ENCODE peak calls at places on chromosomes 12 and 14, in ten cellular contexts. J is breast epithelium; K is left colon; Z is fibroblast of pulmonary artery; F is stimulated activated naive B cell treated with anti-CD40 and anti-IgM and Interleukin-4, amounts not matched to agents 10 μg/mL and 1 μg/mL and 100 μg/mL, for 72 hours; R is NCI-H1105; C is SJSA1; P is osteocyte; W is brain microvascular endothelial cell; M is effector memory CD4-positive, alpha-beta T cell. I is an unnamed sample.

GRCh38 chr12:94536040-94536965 is 76.6 kb upstream of the CEP83 start:
- DNase-seq in J (no peak), K (no peak), Z (no peak), F (no peak), R (no peak), C (no peak), P (peak), W (no peak), M (no peak), I (no peak)

GRCh38 chr14:85421166-85421877 is 108.6 kb upstream of the FLRT2 start:
- DNase-seq in J (no peak), K (no peak), Z (peak), F (no peak), R (no peak), C (peak), P (no peak), W (peak), M (no peak), I (no peak)

GRCh38 chr12:24380122-24380521 is 430.7 kb upstream of the SOX5 start:
- DNase-seq in J (no peak), K (no peak), Z (no peak), F (no peak), R (no peak), C (no peak), P (no peak), W (no peak), M (no peak), I (no peak)

GRCh38 chr12:89831696-89832095 is 123.1 kb upstream of the ATP2B1 start:
- DNase-seq in J (no peak), K (no peak), Z (no peak), F (no peak), R (no peak), C (no peak), P (no peak), W (no peak), M (no peak), I (no peak)

GRCh38 chr12:10031771-10032175 is 1.3 kb downstream of the CLEC9A start:
- DNase-seq in J (no peak), K (no peak), Z (peak), F (no peak), R (no peak), C (peak), P (no peak), W (peak), M (no peak), I (no peak)

GRCh38 chr12:9647825-9648700 is 21.4 kb upstream of the CLEC2D start:
- DNase-seq in J (peak), K (peak), Z (peak), F (peak), R (peak), C (peak), P (peak), W (peak), M (peak), I (peak)

GRCh38 chr14:61227893-61228591 is 53.1 kb downstream of the TMEM30B start:
- DNase-seq in J (no peak), K (no peak), Z (no peak), F (no peak), R (no peak), C (no peak), P (no peak), W (no peak), M (no peak), I (no peak)

GRCh38 chr12:67069451-67070306 is 199.5 kb upstream of the CAND1 start:
- DNase-seq in J (no peak), K (peak), Z (no peak), F (no peak), R (peak), C (peak), P (no peak), W (no peak), M (no peak), I (peak)

GRCh38 chr12:46065412-46066166 is 75.2 kb upstream of the SCAF11 start:
- DNase-seq in J (no peak), K (no peak), Z (no peak), F (no peak), R (no peak), C (no peak), P (no peak), W (no peak), M (no peak), I (no peak)

GRCh38 chr12:27619308-27619707 is 76.9 kb upstream of the REP15 start:
- DNase-seq in J (no peak), K (no peak), Z (peak), F (no peak), R (no peak), C (peak), P (no peak), W (peak), M (no peak), I (no peak)

GRCh38 chr12:110314308-110314707 is 33.3 kb downstream of the ATP2A2 start:
- DNase-seq in J (no peak), K (no peak), Z (peak), F (no peak), R (no peak), C (no peak), P (no peak), W (no peak), M (no peak), I (no peak)

GRCh38 chr12:82415402-82415801 is 57.1 kb downstream of the METTL25 start:
- DNase-seq in J (no peak), K (no peak), Z (peak), F (no peak), R (no peak), C (no peak), P (no peak), W (peak), M (no peak), I (no peak)

GRCh38 chr12:121468451-121468850 is 68.5 kb downstream of the RNF34 start:
- DNase-seq in J (no peak), K (no peak), Z (no peak), F (no peak), R (no peak), C (no peak), P (no peak), W (no peak), M (no peak), I (no peak)

GRCh38 chr12:53805067-53805466 is 53.3 kb upstream of the CISTR start:
- DNase-seq in J (no peak), K (no peak), Z (peak), F (no peak), R (no peak), C (no peak), P (no peak), W (no peak), M (no peak), I (no peak)

GRCh38 chr12:113772505-113773030 is 193.6 kb downstream of the RBM19 start:
- DNase-seq in J (no peak), K (no peak), Z (no peak), F (no peak), R (no peak), C (no peak), P (no peak), W (no peak), M (no peak), I (no peak)

GRCh38 chr12:77388611-77389265 is 323.4 kb upstream of the E2F7 start:
- DNase-seq in J (no peak), K (no peak), Z (no peak), F (no peak), R (no peak), C (no peak), P (no peak), W (no peak), M (no peak), I (no peak)

GRCh38 chr12:1117371-1117770 is 126.3 kb downstream of the ERC1 start:
- DNase-seq in J (no peak), K (no peak), Z (no peak), F (no peak), R (no peak), C (no peak), P (no peak), W (no peak), M (no peak), I (no peak)

GRCh38 chr12:59886131-59886751 is 290.4 kb downstream of the SLC16A7 start:
- DNase-seq in J (no peak), K (no peak), Z (no peak), F (no peak), R (no peak), C (no peak), P (no peak), W (no peak), M (no peak), I (no peak)

GRCh38 chr12:125861299-125862281 is 796.4 kb downstream of the AACS start:
- DNase-seq in J (no peak), K (peak), Z (no peak), F (peak), R (no peak), C (no peak), P (no peak), W (no peak), M (no peak), I (no peak)

GRCh38 chr14:103516426-103517171 is 6.0 kb downstream of the CKB start:
- DNase-seq in J (no peak), K (no peak), Z (no peak), F (no peak), R (no peak), C (no peak), P (no peak), W (no peak), M (no peak), I (no peak)

GRCh38 chr14:93075891-93076290 is 39.8 kb downstream of the ITPK1 start:
- DNase-seq in J (no peak), K (no peak), Z (no peak), F (no peak), R (no peak), C (no peak), P (no peak), W (no peak), M (no peak), I (no peak)

GRCh38 chr12:7219599-7220243 is 30.2 kb downstream of the PEX5 start:
- DNase-seq in J (peak), K (peak), Z (peak), F (peak), R (peak), C (peak), P (no peak), W (peak), M (peak), I (peak)

GRCh38 chr14:74516451-74517155 is 23.0 kb downstream of the ISCA2 start:
- DNase-seq in J (peak), K (no peak), Z (peak), F (no peak), R (no peak), C (peak), P (no peak), W (no peak), M (no peak), I (no peak)

GRCh38 chr14:36751920-36752319 is 90.3 kb downstream of the PAX9 start:
- DNase-seq in J (no peak), K (no peak), Z (no peak), F (no peak), R (no peak), C (no peak), P (no peak), W (no peak), M (no peak), I (no peak)

GRCh38 chr12:113424915-113425823 is 3.0 kb downstream of the SDSL start:
- DNase-seq in J (no peak), K (peak), Z (peak), F (peak), R (no peak), C (peak), P (peak), W (peak), M (peak), I (peak)

GRCh38 chr14:50058112-50058511 is 58.3 kb downstream of the VCPKMT start:
- DNase-seq in J (no peak), K (peak), Z (no peak), F (no peak), R (no peak), C (no peak), P (no peak), W (no peak), M (no peak), I (no peak)

GRCh38 chr12:81530352-81530751 is 228.8 kb downstream of the PPFIA2 start:
- DNase-seq in J (no peak), K (no peak), Z (peak), F (no peak), R (no peak), C (no peak), P (no peak), W (no peak), M (no peak), I (no peak)

GRCh38 chr14:21066882-21067502 is 3.1 kb upstream of the ARHGEF40 start:
- DNase-seq in J (no peak), K (no peak), Z (no peak), F (no peak), R (peak), C (no peak), P (no peak), W (no peak), M (no peak), I (no peak)

GRCh38 chr12:53746592-53747491 is 4.9 kb downstream of the CISTR start:
- DNase-seq in J (peak), K (peak), Z (peak), F (peak), R (peak), C (peak), P (peak), W (peak), M (peak), I (peak)

GRCh38 chr14:32468955-32469354 is 139.9 kb downstream of the AKAP6 start:
- DNase-seq in J (no peak), K (no peak), Z (peak), F (no peak), R (no peak), C (no peak), P (no peak), W (peak), M (no peak), I (no peak)

GRCh38 chr12:112149596-112149995 is 24.2 kb downstream of the TRAFD1 start:
- DNase-seq in J (peak), K (no peak), Z (no peak), F (no peak), R (no peak), C (peak), P (peak), W (no peak), M (no peak), I (no peak)

GRCh38 chr12:6540181-6540877 is 6.0 kb downstream of the GAPDH start:
- DNase-seq in J (peak), K (peak), Z (peak), F (no peak), R (peak), C (peak), P (peak), W (peak), M (peak), I (no peak)

GRCh38 chr14:101187017-101187815 is 283.7 kb upstream of the RTL1 start:
- DNase-seq in J (peak), K (no peak), Z (no peak), F (no peak), R (no peak), C (no peak), P (no peak), W (no peak), M (no peak), I (no peak)

I was measured in activated naive CD4-positive, alpha-beta T cell treated with anti-CD3 and anti-CD28 coated beads, Interleukin-2, amount 50 U/mL, for 16 hours.